ENCODE peak calls at places on chromosomes 3 and 15, in five cellular contexts. One of them, this sample, is unnamed.

GRCh38 chr3:9301798-9302197 is 52.4 kb upstream of the SRGAP3 start:
- DNase-seq in NCI-H1417: no peak
- DNase-seq in tibial artery: no peak
- DNase-seq in epithelial cell of esophagus: peak
- DNase-seq in upper lobe of left lung: no peak
- DNase-seq in this sample: peak

GRCh38 chr15:50873935-50874353 is 34.5 kb upstream of the AP4E1 start:
- DNase-seq in tibial artery: no peak
- DNase-seq in NCI-H1417: no peak
- DNase-seq in epithelial cell of esophagus: no peak
- DNase-seq in upper lobe of left lung: no peak
- DNase-seq in this sample: no peak

GRCh38 chr3:16369247-16369646 is 104.2 kb downstream of the OXNAD1 start:
- DNase-seq in tibial artery: no peak
- DNase-seq in NCI-H1417: no peak
- DNase-seq in epithelial cell of esophagus: peak
- DNase-seq in upper lobe of left lung: no peak
- DNase-seq in this sample: peak

GRCh38 chr3:126015075-126015474 is 46.1 kb downstream of the ROPN1B start:
- DNase-seq in NCI-H1417: no peak
- DNase-seq in epithelial cell of esophagus: no peak
- DNase-seq in tibial artery: no peak
- DNase-seq in upper lobe of left lung: no peak
- DNase-seq in this sample: no peak

GRCh38 chr15:25787855-25788521 is 75.1 kb downstream of the ATP10A start:
- DNase-seq in upper lobe of left lung: peak
- DNase-seq in tibial artery: peak
- DNase-seq in epithelial cell of esophagus: peak
- DNase-seq in NCI-H1417: no peak
- DNase-seq in this sample: no peak

GRCh38 chr15:65400760-65401606 is 21.8 kb downstream of the IGDCC4 start:
- DNase-seq in epithelial cell of esophagus: peak
- DNase-seq in tibial artery: peak
- DNase-seq in NCI-H1417: peak
- DNase-seq in upper lobe of left lung: peak
- DNase-seq in this sample: peak

GRCh38 chr15:77915261-77915960 is 162.1 kb downstream of the TBC1D2B start:
- DNase-seq in NCI-H1417: no peak
- DNase-seq in epithelial cell of esophagus: no peak
- DNase-seq in tibial artery: no peak
- DNase-seq in upper lobe of left lung: peak
- DNase-seq in this sample: no peak

GRCh38 chr15:94327356-94327936 is 96.1 kb downstream of the MCTP2 start:
- DNase-seq in upper lobe of left lung: no peak
- DNase-seq in epithelial cell of esophagus: peak
- DNase-seq in tibial artery: no peak
- DNase-seq in NCI-H1417: no peak
- DNase-seq in this sample: peak

GRCh38 chr3:51982352-51982837 is 940 bp upstream of the ACY1 start:
- DNase-seq in upper lobe of left lung: peak
- DNase-seq in epithelial cell of esophagus: peak
- DNase-seq in tibial artery: no peak
- DNase-seq in NCI-H1417: no peak
- DNase-seq in this sample: no peak

GRCh38 chr15:51775967-51776816 is 24.8 kb downstream of the TMOD2 start:
- DNase-seq in epithelial cell of esophagus: peak
- DNase-seq in upper lobe of left lung: peak
- DNase-seq in NCI-H1417: peak
- DNase-seq in tibial artery: peak
- DNase-seq in this sample: peak

GRCh38 chr3:56423537-56424209 is 44.6 kb downstream of the ERC2 start:
- DNase-seq in epithelial cell of esophagus: no peak
- DNase-seq in upper lobe of left lung: no peak
- DNase-seq in NCI-H1417: no peak
- DNase-seq in tibial artery: no peak
- DNase-seq in this sample: no peak

GRCh38 chr15:67815036-67815592 is 10.2 kb upstream of the SKOR1 start:
- DNase-seq in NCI-H1417: no peak
- DNase-seq in upper lobe of left lung: no peak
- DNase-seq in epithelial cell of esophagus: no peak
- DNase-seq in tibial artery: no peak
- DNase-seq in this sample: no peak

GRCh38 chr3:72462611-72463011 is 385.6 kb downstream of the SHQ1 start:
- DNase-seq in NCI-H1417: no peak
- DNase-seq in upper lobe of left lung: no peak
- DNase-seq in epithelial cell of esophagus: no peak
- DNase-seq in tibial artery: no peak
- DNase-seq in this sample: no peak

GRCh38 chr3:160641675-160642330 is 35.2 kb upstream of the ARL14 start:
- DNase-seq in tibial artery: no peak
- DNase-seq in upper lobe of left lung: no peak
- DNase-seq in NCI-H1417: no peak
- DNase-seq in epithelial cell of esophagus: peak
- DNase-seq in this sample: peak

GRCh38 chr3:32238027-32238815 is at the start of gene CMTM8:
- DNase-seq in upper lobe of left lung: peak
- DNase-seq in epithelial cell of esophagus: peak
- DNase-seq in tibial artery: peak
- DNase-seq in NCI-H1417: peak
- DNase-seq in this sample: peak

GRCh38 chr3:74139648-74140047 is 474.8 kb downstream of the CNTN3 start:
- DNase-seq in NCI-H1417: no peak
- DNase-seq in epithelial cell of esophagus: no peak
- DNase-seq in tibial artery: no peak
- DNase-seq in upper lobe of left lung: no peak
- DNase-seq in this sample: no peak

GRCh38 chr3:182142928-182143327 is 431.2 kb downstream of the SOX2 start:
- DNase-seq in NCI-H1417: no peak
- DNase-seq in epithelial cell of esophagus: no peak
- DNase-seq in upper lobe of left lung: no peak
- DNase-seq in tibial artery: no peak
- DNase-seq in this sample: no peak

GRCh38 chr15:58666957-58667356 is 82.5 kb downstream of the ADAM10 start:
- DNase-seq in epithelial cell of esophagus: peak
- DNase-seq in tibial artery: no peak
- DNase-seq in NCI-H1417: no peak
- DNase-seq in upper lobe of left lung: no peak
- DNase-seq in this sample: peak

GRCh38 chr3:10968390-10968789 is 24.2 kb upstream of the SLC6A1 start:
- DNase-seq in epithelial cell of esophagus: no peak
- DNase-seq in tibial artery: no peak
- DNase-seq in NCI-H1417: no peak
- DNase-seq in upper lobe of left lung: no peak
- DNase-seq in this sample: no peak

GRCh38 chr15:73317651-73318462 is 50.9 kb downstream of the HCN4 start:
- DNase-seq in tibial artery: no peak
- DNase-seq in epithelial cell of esophagus: no peak
- DNase-seq in upper lobe of left lung: no peak
- DNase-seq in NCI-H1417: no peak
- DNase-seq in this sample: no peak

GRCh38 chr3:182683335-182684257 is 109.7 kb upstream of the ATP11B start:
- DNase-seq in upper lobe of left lung: peak
- DNase-seq in epithelial cell of esophagus: peak
- DNase-seq in tibial artery: peak
- DNase-seq in NCI-H1417: peak
- DNase-seq in this sample: peak

GRCh38 chr3:15428539-15428938 is 1.1 kb downstream of the EAF1 start:
- DNase-seq in tibial artery: no peak
- DNase-seq in NCI-H1417: no peak
- DNase-seq in epithelial cell of esophagus: peak
- DNase-seq in upper lobe of left lung: no peak
- DNase-seq in this sample: peak

GRCh38 chr3:12681586-12682371 is 17.9 kb upstream of the RAF1 start:
- DNase-seq in upper lobe of left lung: peak
- DNase-seq in tibial artery: peak
- DNase-seq in epithelial cell of esophagus: peak
- DNase-seq in NCI-H1417: no peak
- DNase-seq in this sample: peak

GRCh38 chr3:129483870-129484269 is 43.8 kb downstream of the IFT122 start:
- DNase-seq in epithelial cell of esophagus: no peak
- DNase-seq in upper lobe of left lung: no peak
- DNase-seq in NCI-H1417: no peak
- DNase-seq in tibial artery: no peak
- DNase-seq in this sample: no peak

GRCh38 chr15:76973362-76973743 is 21.6 kb upstream of the PSTPIP1 start:
- DNase-seq in epithelial cell of esophagus: peak
- DNase-seq in NCI-H1417: no peak
- DNase-seq in tibial artery: no peak
- DNase-seq in upper lobe of left lung: no peak
- DNase-seq in this sample: no peak

GRCh38 chr15:34582461-34583357 is 742 bp downstream of the GOLGA8B start:
- DNase-seq in NCI-H1417: no peak
- DNase-seq in upper lobe of left lung: peak
- DNase-seq in tibial artery: no peak
- DNase-seq in epithelial cell of esophagus: peak
- DNase-seq in this sample: peak

GRCh38 chr3:126277629-126278378 is 79.4 kb downstream of the KLF15 start:
- DNase-seq in epithelial cell of esophagus: no peak
- DNase-seq in NCI-H1417: no peak
- DNase-seq in upper lobe of left lung: no peak
- DNase-seq in tibial artery: no peak
- DNase-seq in this sample: no peak

GRCh38 chr3:23859839-23860382 is 54.2 kb downstream of the UBE2E1 start:
- DNase-seq in upper lobe of left lung: no peak
- DNase-seq in tibial artery: no peak
- DNase-seq in NCI-H1417: no peak
- DNase-seq in epithelial cell of esophagus: no peak
- DNase-seq in this sample: no peak

GRCh38 chr3:18649666-18650363 is 224.7 kb upstream of the SATB1 start:
- DNase-seq in tibial artery: no peak
- DNase-seq in NCI-H1417: no peak
- DNase-seq in epithelial cell of esophagus: no peak
- DNase-seq in upper lobe of left lung: no peak
- DNase-seq in this sample: no peak

GRCh38 chr3:70726096-70726745 is 413.8 kb upstream of the MDFIC2 start:
- DNase-seq in upper lobe of left lung: no peak
- DNase-seq in tibial artery: no peak
- DNase-seq in epithelial cell of esophagus: no peak
- DNase-seq in NCI-H1417: no peak
- DNase-seq in this sample: no peak

GRCh38 chr3:38793721-38794120 is 22.3 kb downstream of the SCN10A start:
- DNase-seq in tibial artery: no peak
- DNase-seq in epithelial cell of esophagus: no peak
- DNase-seq in NCI-H1417: no peak
- DNase-seq in upper lobe of left lung: no peak
- DNase-seq in this sample: no peak